ENCODE peak calls at places on chromosomes 12 and 14, in four cellular contexts. C is fibroblast of lung, W is PC-9, N is mammary epithelial cell. S is an unnamed sample.

GRCh38 chr12:129961111-129961510 is 57.3 kb upstream of the TMEM132D start:
- DNase-seq in C (peak; percentile 23), W (no peak), N (no peak), S (no peak)

GRCh38 chr12:40010899-40011774 is 94.7 kb downstream of the SLC2A13 start:
- DNase-seq in C (peak; percentile 52), W (peak; percentile 41), N (peak; percentile 64), S (no peak)

GRCh38 chr14:104356738-104357688 is 218.6 kb downstream of the KIF26A start:
- DNase-seq in C (no peak), W (no peak), N (no peak), S (no peak)

GRCh38 chr12:120599672-120600537 is 18.7 kb upstream of the POP5 start:
- DNase-seq in C (no peak), W (no peak), N (no peak), S (no peak)

GRCh38 chr14:51989293-51990234 is at the start of gene RTRAF:
- DNase-seq in C (peak; percentile 96), W (peak; percentile 80), N (peak; percentile 91), S (peak; percentile 9)

GRCh38 chr12:3962661-3963483 is 89.7 kb upstream of the PARP11 start:
- DNase-seq in C (no peak), W (no peak), N (no peak), S (no peak)

GRCh38 chr14:100121643-100122480 is 37.6 kb downstream of the DEGS2 start:
- DNase-seq in C (no peak), W (no peak), N (no peak), S (no peak)

GRCh38 chr14:71932229-71932951 is at the start of gene RGS6:
- DNase-seq in C (peak; percentile 21), W (no peak), N (peak; percentile 70), S (no peak)

GRCh38 chr14:24508155-24508554 is at the start of gene CMA1:
- DNase-seq in C (no peak), W (no peak), N (no peak), S (no peak)

GRCh38 chr14:64841121-64841611 is 38.5 kb downstream of the SPTB start:
- DNase-seq in C (peak; percentile 67), W (peak; percentile 77), N (peak; percentile 52), S (peak; percentile 9)

GRCh38 chr14:68394719-68395117 is 398.1 kb downstream of the ZFP36L1 start:
- DNase-seq in C (no peak), W (no peak), N (no peak), S (no peak)

GRCh38 chr12:67068773-67069450 is 200.2 kb upstream of the CAND1 start:
- DNase-seq in C (peak; percentile 59), W (peak; percentile 52), N (peak; percentile 83), S (no peak)

GRCh38 chr12:79421236-79421740 is 269.5 kb downstream of the PAWR start:
- DNase-seq in C (no peak), W (no peak), N (no peak), S (no peak)

GRCh38 chr12:102917026-102917787 is at the start of gene PAH:
- DNase-seq in C (no peak), W (no peak), N (no peak), S (no peak)

GRCh38 chr14:104977008-104977680 is 1.0 kb downstream of the AHNAK2 start:
- DNase-seq in C (no peak), W (no peak), N (peak; percentile 26), S (no peak)

GRCh38 chr14:71155743-71156142 is 248.5 kb downstream of the PCNX1 start:
- DNase-seq in C (no peak), W (no peak), N (no peak), S (no peak)

GRCh38 chr14:85811340-85811739 is 281.4 kb downstream of the FLRT2 start:
- DNase-seq in C (no peak), W (no peak), N (no peak), S (no peak)

GRCh38 chr12:23950775-23951391 is 1.4 kb upstream of the SOX5 start:
- DNase-seq in C (peak; percentile 39), W (no peak), N (no peak), S (no peak)

GRCh38 chr12:107254258-107254856 is 161.0 kb upstream of the CRY1 start:
- DNase-seq in C (no peak), W (no peak), N (no peak), S (no peak)

GRCh38 chr14:77314043-77314442 is 6.6 kb downstream of the POMT2 start:
- DNase-seq in C (peak; percentile 57), W (peak; percentile 83), N (peak; percentile 93), S (peak; percentile 98)

DNA sequence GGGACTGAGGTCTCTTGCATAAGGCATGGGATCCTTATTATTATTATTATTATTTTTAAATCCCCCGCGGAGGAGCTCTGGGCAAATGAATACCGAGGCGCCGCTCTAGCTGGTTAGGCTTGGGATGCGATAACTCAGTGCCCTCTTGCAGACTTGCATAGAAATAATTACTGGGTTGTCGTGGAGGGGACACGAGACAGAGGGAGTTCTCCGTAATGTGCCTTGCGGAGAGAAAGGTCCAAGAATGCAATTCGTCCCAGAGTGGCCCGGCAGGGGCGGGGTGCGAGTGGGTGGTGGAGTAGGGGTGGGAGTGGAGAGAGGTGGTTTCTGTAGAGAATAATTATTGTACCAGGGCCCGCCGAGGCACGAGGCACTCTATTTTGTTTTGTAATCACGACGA is 2.5 kb upstream of the TBX5 start:
- DNase-seq in C (no peak), W (no peak), N (no peak), S (no peak)
- H3K4me1 ChIP-seq in C (peaks cover 7% of the 10 kb centered on the region), W (no peaks in the 10 kb centered on the region), N (no peaks in the 10 kb centered on the region), S (no peaks in the 10 kb centered on the region)

GRCh38 chr12:113464852-113465719 is 6.6 kb downstream of the LHX5 start:
- DNase-seq in C (no peak), W (no peak), N (no peak), S (no peak)
- TF ChIP-seq EZH2 in C (peak; percentile 89), W (no peak), N (peak; percentile 98), S (peak; percentile 58)

GRCh38 chr12:6551496-6552139 is 4.2 kb downstream of the IFFO1 start:
- DNase-seq in C (peak; percentile 82), W (no peak), N (no peak), S (no peak)

GRCh38 chr12:6554990-6555691 is 701 bp downstream of the IFFO1 start:
- DNase-seq in C (peak; percentile 25), W (no peak), N (no peak), S (no peak)

GRCh38 chr12:6552140-6552551 is 3.7 kb downstream of the IFFO1 start:
- DNase-seq in C (peak; percentile 47), W (no peak), N (no peak), S (no peak)

GRCh38 chr12:6554168-6554989 is 1.5 kb downstream of the IFFO1 start:
- DNase-seq in C (peak; percentile 77), W (no peak), N (no peak), S (no peak)

DNA sequence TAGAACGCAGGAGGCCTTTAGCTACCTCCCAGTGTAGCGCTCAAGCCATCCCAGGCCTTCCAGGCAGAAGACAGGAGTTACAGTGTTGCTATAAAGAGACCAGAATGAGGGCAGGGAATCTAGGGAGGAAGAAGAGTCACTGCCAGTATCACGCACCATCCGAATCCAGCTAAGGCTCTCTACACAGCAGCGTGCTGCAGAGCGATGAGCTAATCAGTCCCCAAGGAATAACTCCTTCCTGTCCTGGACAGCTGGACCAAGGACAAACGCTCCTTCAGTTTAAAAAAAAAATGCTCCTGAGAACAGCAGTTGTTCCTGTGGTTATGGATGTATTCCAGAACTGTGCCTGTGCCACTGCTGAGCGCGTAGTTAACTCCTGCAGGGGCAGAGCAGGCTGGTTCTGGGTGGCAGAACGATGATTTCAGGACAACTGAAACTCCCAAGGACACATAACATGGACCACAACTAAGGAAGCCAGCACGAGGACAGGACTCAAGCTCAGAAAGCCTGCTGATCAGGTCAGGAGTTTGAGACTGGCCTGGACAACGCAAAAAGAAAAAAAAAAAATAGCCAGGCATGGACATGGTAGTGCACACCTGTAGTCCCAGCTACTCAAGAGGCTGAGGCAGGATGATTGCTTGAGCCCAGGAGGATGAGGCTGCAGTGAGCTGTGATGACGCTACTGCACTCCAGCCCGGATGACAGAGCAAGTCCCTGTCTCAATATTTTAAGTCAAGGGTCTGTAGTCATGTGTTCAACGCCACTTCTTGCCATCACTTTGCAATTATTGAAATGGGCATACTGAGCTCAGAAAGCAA is 2.6 kb downstream of the IFFO1 start:
- DNase-seq in C (peak; percentile 67), W (no peak), N (no peak), S (no peak)
- H3K4me1 ChIP-seq in C (peaks cover 44% of the 10 kb centered on the region), W (no peaks in the 10 kb centered on the region), N (peaks cover 41% of the 10 kb centered on the region), S (peaks cover 42% of the 10 kb centered on the region)

GRCh38 chr12:132329739-132330548 is 555 bp upstream of the GALNT9 start:
- DNase-seq in C (no peak), W (no peak), N (no peak), S (no peak)

GRCh38 chr12:132327351-132328171 is 1.8 kb downstream of the GALNT9 start:
- DNase-seq in C (peak; percentile 90), W (no peak), N (peak; percentile 69), S (no peak)

GRCh38 chr12:132329036-132329738 is at the start of gene GALNT9:
- DNase-seq in C (peak; percentile 23), W (no peak), N (no peak), S (no peak)

GRCh38 chr12:132326646-132327045 is 2.7 kb downstream of the GALNT9 start:
- DNase-seq in C (no peak), W (no peak), N (no peak), S (no peak)

GRCh38 chr12:132328282-132329029 is 933 bp downstream of the GALNT9 start:
- DNase-seq in C (no peak), W (no peak), N (no peak), S (no peak)
- TF ChIP-seq EZH2 in C (no peak), W (no peak), N (no peak), S (no peak)

DNA sequence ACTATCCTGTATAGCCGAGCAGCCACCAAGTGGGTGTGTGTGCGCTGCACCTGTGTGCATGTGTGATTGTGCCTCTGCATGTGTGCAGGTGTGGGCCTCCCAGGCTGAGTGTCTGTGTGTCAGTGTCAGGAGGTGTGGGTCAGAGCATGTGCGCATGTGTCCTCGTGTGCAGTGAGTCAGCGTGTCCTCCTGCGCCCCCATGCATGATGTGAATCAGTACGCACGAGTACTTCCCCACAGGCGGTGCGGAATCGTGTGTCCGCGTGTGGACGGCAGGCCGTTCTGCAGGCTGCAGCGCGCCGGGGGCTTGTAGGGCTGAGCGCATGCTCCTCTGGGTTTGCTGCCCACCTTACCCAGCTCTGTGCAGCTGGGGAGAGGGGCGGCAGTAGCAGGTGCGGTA is 34.2 kb downstream of the DTX1 start:
- DNase-seq in C (no peak), W (no peak), N (no peak), S (no peak)
- H3K4me1 ChIP-seq in C (no peaks in the 10 kb centered on the region), W (no peaks in the 10 kb centered on the region), N (peaks cover 5% of the 10 kb centered on the region), S (no peaks in the 10 kb centered on the region)